ENCODE peak calls at places on chromosomes 5 and 9, in six cellular contexts. N is transverse colon, L is colonic mucosa, H is fibroblast of pulmonary artery, C is lower lobe of right lung, M is heart left ventricle. Y is an unnamed sample.

GRCh38 chr5:134436523-134437339 is 25.1 kb upstream of the CDKN2AIPNL start:
- DNase-seq in N (peak; percentile 86), L (peak; percentile 82), H (peak; percentile 76), C (peak; percentile 93), M (peak; percentile 61), Y (no peak)

GRCh38 chr5:165119175-165119574 is 1613.8 kb downstream of the MAT2B start:
- DNase-seq in N (no peak), L (no peak), H (no peak), C (no peak), M (no peak), Y (no peak)

GRCh38 chr5:172798422-172799215 is 27.6 kb upstream of the DUSP1 start:
- DNase-seq in N (peak; percentile 45), L (no peak), H (peak; percentile 87), C (no peak), M (no peak), Y (no peak)

GRCh38 chr9:88890546-88890945 is 100.7 kb upstream of the S1PR3 start:
- DNase-seq in N (no peak), L (no peak), H (no peak), C (no peak), M (no peak), Y (no peak)

GRCh38 chr5:59661306-59661705 is 232.2 kb downstream of the PDE4D start:
- DNase-seq in N (no peak), L (no peak), H (no peak), C (no peak), M (no peak), Y (no peak)

GRCh38 chr9:91483189-91483691 is 59.6 kb upstream of the NFIL3 start:
- DNase-seq in N (no peak), L (no peak), H (peak; percentile 26), C (no peak), M (peak; percentile 57), Y (no peak)

GRCh38 chr9:70013598-70014196 is 30.0 kb upstream of the MAMDC2 start:
- DNase-seq in N (no peak), L (no peak), H (peak; percentile 60), C (no peak), M (no peak), Y (no peak)

GRCh38 chr9:93658184-93658925 is 82.0 kb downstream of the PHF2 start:
- DNase-seq in N (peak; percentile 3), L (no peak), H (no peak), C (peak; percentile 27), M (peak; percentile 14), Y (no peak)

GRCh38 chr9:32426278-32426939 is 42.0 kb downstream of the ACO1 start:
- DNase-seq in N (peak; percentile 19), L (no peak), H (peak; percentile 95), C (no peak), M (no peak), Y (no peak)

GRCh38 chr5:173823721-173824567 is 64.2 kb upstream of the CPEB4 start:
- DNase-seq in N (peak; percentile 52), L (peak; percentile 70), H (peak; percentile 87), C (no peak), M (no peak), Y (no peak)

GRCh38 chr9:19768798-19769197 is 20.0 kb downstream of the SLC24A2 start:
- DNase-seq in N (no peak), L (no peak), H (no peak), C (no peak), M (no peak), Y (no peak)

GRCh38 chr9:135110416-135110815 is 22.9 kb downstream of the OLFM1 start:
- DNase-seq in N (no peak), L (no peak), H (no peak), C (no peak), M (no peak), Y (no peak)

GRCh38 chr5:107917983-107918382 is 247.2 kb upstream of the EFNA5 start:
- DNase-seq in N (no peak), L (no peak), H (no peak), C (no peak), M (no peak), Y (no peak)

GRCh38 chr5:164627051-164627450 is 1121.6 kb downstream of the MAT2B start:
- DNase-seq in N (no peak), L (no peak), H (no peak), C (no peak), M (no peak), Y (no peak)

GRCh38 chr9:92738661-92739081 is 26.0 kb downstream of the BICD2 start:
- DNase-seq in N (no peak), L (no peak), H (no peak), C (no peak), M (no peak), Y (no peak)

GRCh38 chr5:94969174-94969573 is 315.7 kb downstream of the MCTP1 start:
- DNase-seq in N (no peak), L (no peak), H (peak; percentile 55), C (no peak), M (no peak), Y (no peak)

GRCh38 chr9:120363697-120364096 is 216.3 kb downstream of the CDK5RAP2 start:
- DNase-seq in N (no peak), L (no peak), H (no peak), C (no peak), M (no peak), Y (no peak)

GRCh38 chr9:112487008-112487798 is 576 bp downstream of the KIAA1958 start:
- DNase-seq in N (peak; percentile 69), L (peak; percentile 67), H (peak; percentile 39), C (peak; percentile 85), M (peak; percentile 61), Y (peak; percentile 76)

GRCh38 chr9:37511006-37511714 is 25.4 kb downstream of the POLR1E start:
- DNase-seq in N (no peak), L (no peak), H (no peak), C (no peak), M (no peak), Y (no peak)

GRCh38 chr5:126354857-126355731 is 68.1 kb upstream of the GRAMD2B start:
- DNase-seq in N (no peak), L (no peak), H (no peak), C (no peak), M (no peak), Y (no peak)

GRCh38 chr9:131149678-131150033 is 24.3 kb downstream of the NUP214 start:
- DNase-seq in N (no peak), L (no peak), H (no peak), C (no peak), M (no peak), Y (no peak)

GRCh38 chr9:19998153-19998552 is 209.3 kb upstream of the SLC24A2 start:
- DNase-seq in N (no peak), L (no peak), H (peak; percentile 60), C (no peak), M (no peak), Y (no peak)

GRCh38 chr5:153429734-153430133 is 60.7 kb upstream of the GRIA1 start:
- DNase-seq in N (no peak), L (no peak), H (no peak), C (no peak), M (no peak), Y (no peak)

GRCh38 chr9:129664664-129665007 is 811 bp upstream of the PRRX2 start:
- DNase-seq in N (no peak), L (no peak), H (no peak), C (no peak), M (no peak), Y (no peak)

GRCh38 chr5:112407666-112408065 is 11.4 kb downstream of the EPB41L4A start:
- DNase-seq in N (no peak), L (no peak), H (no peak), C (no peak), M (no peak), Y (no peak)

GRCh38 chr5:135219868-135220267 is 179.2 kb downstream of the MACROH2A1 start:
- DNase-seq in N (no peak), L (peak; percentile 14), H (no peak), C (no peak), M (peak; percentile 17), Y (peak; percentile 42)

GRCh38 chr9:133873006-133873780 is 118.9 kb downstream of the VAV2 start:
- DNase-seq in N (no peak), L (no peak), H (no peak), C (no peak), M (no peak), Y (no peak)

GRCh38 chr5:107555425-107556090 is 115.2 kb downstream of the EFNA5 start:
- DNase-seq in N (no peak), L (no peak), H (no peak), C (no peak), M (no peak), Y (no peak)

DNA sequence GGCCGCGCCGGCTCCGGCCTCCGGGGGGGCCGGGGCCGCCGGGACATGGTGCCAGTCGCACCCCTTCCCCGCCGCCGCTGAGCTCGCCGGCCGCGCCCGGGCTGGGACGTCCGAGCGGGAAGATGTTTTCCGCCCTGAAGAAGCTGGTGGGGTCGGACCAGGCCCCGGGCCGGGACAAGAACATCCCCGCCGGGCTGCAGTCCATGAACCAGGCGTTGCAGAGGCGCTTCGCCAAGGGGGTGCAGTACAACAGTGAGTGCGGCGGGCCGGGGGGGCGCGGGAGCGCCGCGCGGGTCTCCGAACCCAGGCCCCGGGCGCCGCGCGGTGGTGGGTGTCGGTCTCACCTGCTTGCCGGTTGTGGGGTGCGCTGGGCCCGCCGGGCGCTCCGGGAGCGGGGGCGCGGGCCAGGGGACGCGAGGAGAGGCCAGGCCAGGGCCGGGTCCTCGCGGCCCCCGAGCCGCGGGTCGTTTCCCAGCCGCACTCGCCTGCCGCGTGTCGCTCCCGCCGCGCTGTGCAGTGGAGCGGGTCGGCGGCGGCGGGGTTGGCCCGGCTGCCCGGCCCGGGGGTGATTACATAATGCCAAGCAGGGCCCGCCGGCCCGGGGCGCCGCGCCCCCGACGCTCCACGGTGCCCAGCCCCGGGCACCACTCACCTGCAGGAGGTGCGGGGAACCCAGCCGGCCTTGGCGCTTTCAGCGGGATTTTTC is 480 bp downstream of the RABL6 start:
- DNase-seq in N (peak; percentile 35), L (peak; percentile 46), H (no peak), C (peak; percentile 62), M (no peak), Y (peak; percentile 77)
- TF ChIP-seq CTCF in N (no peak), L (no peak), H (no peak), C (no peak), M (no peak), Y (no peak)

GRCh38 chr5:143106175-143106574 is 297.3 kb downstream of the NR3C1 start:
- DNase-seq in N (no peak), L (peak; percentile 47), H (peak; percentile 83), C (no peak), M (peak; percentile 54), Y (no peak)
- TF ChIP-seq CTCF in N (no peak), L (no peak), H (peak; percentile 38), C (peak; percentile 33), M (no peak), Y (peak; percentile 36)

GRCh38 chr9:114914139-114914538 is 16.3 kb downstream of the TNFSF8 start:
- DNase-seq in N (no peak), L (no peak), H (no peak), C (no peak), M (no peak), Y (no peak)
- TF ChIP-seq CTCF in N (no peak), L (no peak), H (peak; percentile 47), C (no peak), M (no peak), Y (no peak)

GRCh38 chr9:99167694-99168093 is 54.0 kb downstream of the ALG2 start:
- DNase-seq in N (no peak), L (no peak), H (no peak), C (no peak), M (no peak), Y (no peak)

GRCh38 chr9:99169086-99169485 is 52.7 kb downstream of the ALG2 start:
- DNase-seq in N (no peak), L (no peak), H (no peak), C (no peak), M (no peak), Y (no peak)

GRCh38 chr9:99171225-99172128 is 50.3 kb downstream of the ALG2 start:
- DNase-seq in N (no peak), L (no peak), H (no peak), C (no peak), M (no peak), Y (no peak)

GRCh38 chr9:99172129-99173091 is 49.3 kb downstream of the ALG2 start:
- DNase-seq in N (no peak), L (no peak), H (no peak), C (no peak), M (no peak), Y (no peak)

GRCh38 chr9:99169982-99170761 is 51.6 kb downstream of the ALG2 start:
- DNase-seq in N (no peak), L (no peak), H (no peak), C (no peak), M (no peak), Y (no peak)
- TF ChIP-seq CTCF in N (no peak), L (no peak), H (no peak), C (no peak), M (no peak), Y (peak; percentile 66)